ENCODE peak calls at places on chromosomes 12 and 14, in six cellular contexts. D, J, E, B, V and X are unnamed samples.
A peak's percentile ranks its signal among the peaks of the same experiment; 100 is the strongest.

GRCh38 chr12:77724367-77724957 is 106.2 kb upstream of the NAV3 start:
- DNase-seq in D (no peak), J (peak; percentile 13), E (peak; percentile 60), B (no peak), V (peak; percentile 56), X (no peak)

GRCh38 chr12:82627799-82628198 is 58.9 kb upstream of the TMTC2 start:
- DNase-seq in D (no peak), J (peak; percentile 24), E (peak; percentile 67), B (no peak), V (peak; percentile 43), X (no peak)

GRCh38 chr12:102685172-102685571 is 204.8 kb upstream of the IGF1 start:
- DNase-seq in D (no peak), J (no peak), E (no peak), B (no peak), V (no peak), X (no peak)

GRCh38 chr12:30323008-30323407 is 372.7 kb downstream of the IPO8 start:
- DNase-seq in D (no peak), J (no peak), E (no peak), B (no peak), V (no peak), X (no peak)

GRCh38 chr14:39766397-39767000 is 334.3 kb upstream of the FBXO33 start:
- DNase-seq in D (no peak), J (no peak), E (no peak), B (no peak), V (no peak), X (no peak)

GRCh38 chr14:55097894-55098560 is 31.0 kb upstream of the LGALS3 start:
- DNase-seq in D (no peak), J (no peak), E (peak; percentile 68), B (no peak), V (no peak), X (peak; percentile 65)

GRCh38 chr12:30448038-30448437 is 247.6 kb downstream of the IPO8 start:
- DNase-seq in D (no peak), J (no peak), E (no peak), B (no peak), V (no peak), X (no peak)

GRCh38 chr12:58915634-58916033 is 4.7 kb downstream of the LRIG3 start:
- DNase-seq in D (peak; percentile 29), J (peak; percentile 63), E (peak; percentile 11), B (no peak), V (no peak), X (peak; percentile 70)

GRCh38 chr12:1517007-1517406 is 77.4 kb downstream of the FBXL14 start:
- DNase-seq in D (no peak), J (peak; percentile 54), E (peak; percentile 90), B (no peak), V (peak; percentile 62), X (no peak)

GRCh38 chr14:53190938-53191337 is 37.8 kb upstream of the DDHD1 start:
- DNase-seq in D (no peak), J (no peak), E (peak; percentile 39), B (no peak), V (no peak), X (no peak)

GRCh38 chr12:128810182-128811127 is 13.3 kb downstream of the SLC15A4 start:
- DNase-seq in D (peak; percentile 71), J (no peak), E (no peak), B (no peak), V (no peak), X (peak; percentile 76)

GRCh38 chr12:81347404-81347803 is 269.5 kb downstream of the ACSS3 start:
- DNase-seq in D (no peak), J (no peak), E (no peak), B (no peak), V (no peak), X (no peak)

GRCh38 chr14:28571636-28572035 is 195.0 kb upstream of the FOXG1 start:
- DNase-seq in D (no peak), J (no peak), E (peak; percentile 92), B (no peak), V (no peak), X (no peak)

GRCh38 chr12:90163975-90164374 is 455.3 kb upstream of the ATP2B1 start:
- DNase-seq in D (no peak), J (no peak), E (peak; percentile 16), B (no peak), V (no peak), X (no peak)

GRCh38 chr14:35932659-35933159 is 106.6 kb downstream of the BRMS1L start:
- DNase-seq in D (no peak), J (no peak), E (peak; percentile 21), B (no peak), V (no peak), X (no peak)

GRCh38 chr14:22485178-22485577 is 103.8 kb downstream of the DAD1 start:
- DNase-seq in D (no peak), J (no peak), E (no peak), B (no peak), V (no peak), X (no peak)

GRCh38 chr14:88995437-88996198 is 171.2 kb downstream of the TTC8 start:
- DNase-seq in D (no peak), J (no peak), E (peak; percentile 84), B (peak; percentile 65), V (no peak), X (no peak)

GRCh38 chr12:12613334-12613733 is 1.7 kb downstream of the CREBL2 start:
- DNase-seq in D (no peak), J (no peak), E (peak; percentile 27), B (no peak), V (no peak), X (no peak)
- H3K27ac ChIP-seq in D (peak overlapping the region; percentile 96), J (no peak overlapping the region), E (peak overlapping the region; percentile 95), B (no peak overlapping the region), V (no peak overlapping the region), X (no peak overlapping the region)

GRCh38 chr14:37616853-37617252 is 21.4 kb downstream of the TTC6 start:
- DNase-seq in D (no peak), J (no peak), E (no peak), B (no peak), V (no peak), X (no peak)
- H3K4me3 ChIP-seq in D (no peak overlapping the region), J (no peak overlapping the region), E (no peak overlapping the region), B (no peak overlapping the region), V (no peak overlapping the region), X (no peak overlapping the region)

DNA sequence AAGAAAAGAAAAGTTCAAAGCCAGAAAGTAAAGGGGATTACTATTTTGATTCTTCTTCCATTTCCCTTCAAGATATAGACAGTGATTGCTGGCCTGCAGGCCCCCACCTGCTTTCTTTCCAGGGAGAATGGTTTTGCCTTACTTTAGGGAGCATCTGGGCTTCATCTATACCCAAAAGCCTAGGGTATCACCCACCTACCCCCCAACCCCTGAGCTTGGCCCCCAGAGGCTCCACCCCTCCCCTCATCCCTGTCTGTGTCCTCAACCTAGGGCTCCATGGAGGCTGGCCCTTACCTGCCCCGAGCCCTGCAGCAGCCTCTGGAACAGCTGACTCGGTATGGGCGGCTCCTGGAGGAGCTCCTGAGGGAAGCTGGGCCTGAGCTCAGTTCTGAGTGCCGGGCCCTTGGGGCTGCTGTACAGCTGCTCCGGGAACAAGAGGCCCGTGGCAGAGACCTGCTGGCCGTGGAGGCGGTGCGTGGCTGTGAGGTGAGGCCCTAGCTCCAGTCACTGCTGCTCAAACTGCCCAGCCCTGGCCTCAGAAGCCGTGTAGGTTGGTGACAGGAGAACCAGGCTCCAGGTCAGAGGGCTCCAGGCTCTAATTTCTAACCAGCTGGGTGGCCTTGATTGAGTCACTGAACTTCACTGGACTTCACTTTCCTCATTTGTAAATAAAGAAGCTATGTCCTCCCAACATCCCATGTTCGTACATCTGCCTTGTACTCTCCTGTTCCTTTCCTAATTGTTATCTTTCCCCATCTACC is 13.6 kb downstream of the ARHGEF40 start:
- DNase-seq in D (no peak), J (no peak), E (no peak), B (no peak), V (no peak), X (no peak)
- H3K27ac ChIP-seq in D (no peak overlapping the region), J (no peak overlapping the region), E (no peak overlapping the region), B (no peak overlapping the region), V (no peak overlapping the region), X (no peak overlapping the region)

DNA sequence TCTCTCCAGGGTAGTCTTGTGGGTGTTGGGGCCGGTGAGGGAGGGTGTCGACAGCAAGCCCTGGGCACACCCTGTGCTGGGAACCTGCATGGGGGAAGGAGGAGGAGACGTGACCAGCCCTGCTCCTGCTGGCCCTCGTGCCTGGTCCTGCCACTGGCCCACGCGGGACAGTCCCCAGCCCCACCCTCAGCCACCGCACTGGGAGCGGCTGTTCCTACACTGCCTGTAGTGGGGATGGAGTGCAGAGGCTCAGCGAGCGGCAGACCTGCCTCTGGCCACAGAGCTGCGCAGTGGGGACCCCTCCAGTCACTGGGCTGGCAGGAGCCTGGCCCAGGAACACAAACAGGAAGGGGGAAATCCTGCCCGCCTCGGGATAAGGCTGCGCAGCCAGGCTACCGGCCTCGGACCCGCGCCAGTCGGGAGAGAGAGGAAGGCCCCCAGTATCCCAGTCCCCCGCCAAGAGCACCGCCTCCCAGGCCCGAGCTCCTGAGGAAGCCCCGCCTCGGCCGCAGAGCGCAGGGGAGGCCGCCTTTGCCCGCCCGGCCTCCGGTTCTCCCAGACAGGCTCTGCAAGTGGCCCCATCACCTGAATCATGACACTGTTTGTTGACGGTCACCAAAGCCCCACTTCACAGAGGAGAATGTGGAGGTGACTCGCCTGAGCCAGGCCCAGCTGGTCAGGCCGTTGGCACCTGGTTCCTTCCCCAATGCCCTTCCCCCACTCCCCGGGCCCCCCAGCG is 10.6 kb downstream of the AHNAK2 start:
- DNase-seq in D (peak; percentile 56), J (peak; percentile 49), E (peak; percentile 70), B (peak; percentile 94), V (peak; percentile 72), X (peak; percentile 94)
- H3K4me3 ChIP-seq in D (peak overlapping the region; percentile 60), J (no peak overlapping the region), E (peak overlapping the region; percentile 56), B (no peak overlapping the region), V (peak overlapping the region; percentile 51), X (peak overlapping the region; percentile 45)

GRCh38 chr12:3115078-3115477 is 37.9 kb downstream of the TSPAN9 start:
- DNase-seq in D (no peak), J (no peak), E (no peak), B (no peak), V (no peak), X (no peak)
- H3K27ac ChIP-seq in D (no peak overlapping the region), J (no peak overlapping the region), E (no peak overlapping the region), B (no peak overlapping the region), V (no peak overlapping the region), X (no peak overlapping the region)

GRCh38 chr12:18651525-18651924 is 86.3 kb downstream of the PLCZ1 start:
- DNase-seq in D (no peak), J (no peak), E (no peak), B (no peak), V (no peak), X (no peak)

GRCh38 chr12:18655351-18655750 is 82.5 kb downstream of the PLCZ1 start:
- DNase-seq in D (no peak), J (no peak), E (no peak), B (no peak), V (no peak), X (no peak)

GRCh38 chr12:18658829-18659228 is 79.0 kb downstream of the PLCZ1 start:
- DNase-seq in D (no peak), J (no peak), E (no peak), B (no peak), V (no peak), X (no peak)

GRCh38 chr12:18658179-18658578 is 79.6 kb downstream of the PLCZ1 start:
- DNase-seq in D (no peak), J (no peak), E (no peak), B (no peak), V (no peak), X (no peak)

DNA sequence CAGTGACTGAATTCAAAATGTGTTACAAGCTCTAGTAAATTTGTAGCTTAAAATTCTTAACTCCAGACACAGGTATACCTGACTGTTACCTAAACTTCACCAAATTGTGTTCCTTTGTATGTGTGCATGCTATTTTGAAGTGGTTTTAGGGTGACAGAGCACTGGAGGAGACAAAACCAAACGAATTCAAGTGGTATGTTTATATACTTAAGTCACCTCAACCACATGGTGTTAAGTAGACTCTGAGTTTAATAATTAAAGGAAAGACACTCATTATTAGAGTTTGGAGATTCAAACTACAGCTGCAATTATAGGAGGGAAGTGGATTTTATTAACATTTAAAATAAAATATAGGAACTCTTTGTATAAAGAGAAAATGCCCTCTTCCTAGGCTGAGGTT is 84.3 kb downstream of the PLCZ1 start:
- DNase-seq in D (no peak), J (no peak), E (no peak), B (no peak), V (no peak), X (no peak)
- H3K4me3 ChIP-seq in D (no peak overlapping the region), J (no peak overlapping the region), E (no peak overlapping the region), B (no peak overlapping the region), V (no peak overlapping the region), X (no peak overlapping the region)